ENCODE peak calls at places on chromosomes 6 and 20, in four cellular contexts. F is right atrium auricular region; A is effector memory CD4-positive, alpha-beta T cell; R is CD8-positive, alpha-beta memory T cell. U is an unnamed sample. For H3K4me1, the result is how much of the 10 kb centered on the place peaks cover.

GRCh38 chr20:48841861-48842529 is 14.2 kb upstream of the PREX1 start:
- DNase-seq in F (no peak), A (no peak), R (no peak), U (no peak)

GRCh38 chr6:75363304-75363703 is 78.7 kb upstream of the TMEM30A start:
- DNase-seq in F (no peak), A (no peak), R (no peak), U (no peak)

GRCh38 chr20:47667086-47667485 is 118.2 kb downstream of the SULF2 start:
- DNase-seq in F (no peak), A (no peak), R (no peak), U (peak)

GRCh38 chr6:95576218-95576617 is 1.1 kb upstream of the MANEA start:
- DNase-seq in F (no peak), A (no peak), R (no peak), U (no peak)

GRCh38 chr6:108735310-108735990 is 112.8 kb upstream of the ARMC2 start:
- DNase-seq in F (no peak), A (no peak), R (no peak), U (peak)

GRCh38 chr6:166005401-166005845 is 162.2 kb downstream of the TBXT start:
- DNase-seq in F (peak), A (no peak), R (no peak), U (no peak)

GRCh38 chr6:16346831-16347230 is 108.4 kb downstream of the GMPR start:
- DNase-seq in F (no peak), A (no peak), R (no peak), U (no peak)

GRCh38 chr20:50724851-50725721 is 6.3 kb upstream of the PARD6B start:
- DNase-seq in F (peak), A (no peak), R (no peak), U (peak)

GRCh38 chr6:49582529-49582928 is 32.1 kb downstream of the C6orf141 start:
- DNase-seq in F (no peak), A (no peak), R (no peak), U (no peak)

GRCh38 chr6:108581237-108581931 is 20.7 kb downstream of the FOXO3 start:
- DNase-seq in F (no peak), A (no peak), R (no peak), U (no peak)

GRCh38 chr6:3911614-3912336 is 62.6 kb downstream of the FAM50B start:
- DNase-seq in F (peak), A (no peak), R (no peak), U (peak)

GRCh38 chr20:29873946-29874345 is 1383.5 kb upstream of the DEFB115 start:
- DNase-seq in F (peak), A (no peak), R (no peak), U (no peak)

GRCh38 chr20:43720007-43720406 is 6.8 kb downstream of the GTSF1L start:
- DNase-seq in F (no peak), A (no peak), R (no peak), U (no peak)

GRCh38 chr6:105786449-105786848 is 299.7 kb upstream of the PRDM1 start:
- DNase-seq in F (no peak), A (no peak), R (no peak), U (no peak)

GRCh38 chr20:47118201-47118600 is 223.6 kb downstream of the EYA2 start:
- DNase-seq in F (no peak), A (no peak), R (no peak), U (no peak)

GRCh38 chr6:117550078-117550600 is 52.2 kb downstream of the GOPC start:
- DNase-seq in F (no peak), A (no peak), R (no peak), U (no peak)

GRCh38 chr20:22825546-22825945 is 209.6 kb upstream of the SSTR4 start:
- DNase-seq in F (no peak), A (no peak), R (no peak), U (no peak)

GRCh38 chr6:162056745-162057144 is 670.8 kb downstream of the PRKN start:
- DNase-seq in F (peak), A (no peak), R (no peak), U (no peak)

GRCh38 chr6:142943746-142944125 is 1.2 kb downstream of the HIVEP2 start:
- DNase-seq in F (no peak), A (no peak), R (peak), U (no peak)

GRCh38 chr20:17693534-17694001 is 6.2 kb upstream of the BANF2 start:
- DNase-seq in F (no peak), A (no peak), R (no peak), U (no peak)

GRCh38 chr6:107490568-107491058 is 696 bp downstream of the SOBP start:
- DNase-seq in F (no peak), A (no peak), R (no peak), U (no peak)

GRCh38 chr6:101391772-101392560 is 1.5 kb upstream of the GRIK2 start:
- DNase-seq in F (no peak), A (no peak), R (no peak), U (no peak)

GRCh38 chr20:17066955-17067354 is 159.9 kb upstream of the PCSK2 start:
- DNase-seq in F (no peak), A (no peak), R (no peak), U (no peak)

GRCh38 chr6:109304284-109305015 is 77.8 kb downstream of the CD164 start:
- DNase-seq in F (no peak), A (no peak), R (no peak), U (no peak)

GRCh38 chr6:41063884-41064285 is 8.3 kb downstream of the OARD1 start:
- DNase-seq in F (no peak), A (no peak), R (no peak), U (no peak)

GRCh38 chr20:47876348-47877056 is 91.2 kb upstream of the SULF2 start:
- DNase-seq in F (no peak), A (no peak), R (no peak), U (no peak)

GRCh38 chr6:125923371-125923877 is 33.1 kb upstream of the HINT3 start:
- DNase-seq in F (no peak), A (no peak), R (no peak), U (no peak)

GRCh38 chr6:106125925-106126435 is 39.8 kb downstream of the PRDM1 start:
- DNase-seq in F (no peak), A (no peak), R (no peak), U (no peak)

GRCh38 chr20:46546936-46547335 is 3.5 kb downstream of the OCSTAMP start:
- DNase-seq in F (no peak), A (no peak), R (no peak), U (no peak)

GRCh38 chr20:54199721-54200176 is 8.1 kb upstream of the PFDN4 start:
- DNase-seq in F (peak), A (peak), R (peak), U (no peak)

GRCh38 chr6:72461144-72461543 is 160.7 kb upstream of the KCNQ5 start:
- DNase-seq in F (no peak), A (no peak), R (no peak), U (no peak)

GRCh38 chr6:9405369-9405768 is 970.0 kb upstream of the SLC35B3 start:
- DNase-seq in F (no peak), A (no peak), R (no peak), U (no peak)

GRCh38 chr20:38231786-38232130 is 28.8 kb downstream of the KIAA1755 start:
- DNase-seq in F (no peak), A (no peak), R (no peak), U (no peak)

DNA sequence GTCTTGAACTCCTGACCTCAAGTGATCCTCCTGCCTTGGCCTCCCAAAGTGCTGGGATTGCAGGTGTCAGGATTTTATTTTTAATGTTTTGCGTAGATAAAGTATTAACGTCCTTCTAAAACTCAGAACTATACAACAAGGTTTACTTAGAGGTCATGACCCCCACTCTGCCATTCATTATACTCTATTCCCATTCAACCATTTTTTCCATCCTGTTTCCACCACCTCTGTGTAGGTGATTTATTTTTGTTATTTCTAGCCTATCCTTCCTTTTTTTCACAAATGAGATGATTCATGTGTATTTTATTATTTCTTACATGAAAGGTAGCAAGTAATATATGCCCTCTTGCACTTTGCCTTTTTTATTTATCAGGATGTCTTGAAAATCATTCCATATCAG is 138.1 kb downstream of the FARS2 start:
- DNase-seq in F (no peak), A (no peak), R (no peak), U (no peak)
- H3K4me3 ChIP-seq in F (no peak), A (no peak), R (no peak), U (no peak)

GRCh38 chr6:6798430-6798829 is 209.9 kb downstream of the LY86 start:
- DNase-seq in F (no peak), A (no peak), R (no peak), U (no peak)
- H3K4me1 ChIP-seq in F (under half), A (under half), R (under half), U (under half)

DNA sequence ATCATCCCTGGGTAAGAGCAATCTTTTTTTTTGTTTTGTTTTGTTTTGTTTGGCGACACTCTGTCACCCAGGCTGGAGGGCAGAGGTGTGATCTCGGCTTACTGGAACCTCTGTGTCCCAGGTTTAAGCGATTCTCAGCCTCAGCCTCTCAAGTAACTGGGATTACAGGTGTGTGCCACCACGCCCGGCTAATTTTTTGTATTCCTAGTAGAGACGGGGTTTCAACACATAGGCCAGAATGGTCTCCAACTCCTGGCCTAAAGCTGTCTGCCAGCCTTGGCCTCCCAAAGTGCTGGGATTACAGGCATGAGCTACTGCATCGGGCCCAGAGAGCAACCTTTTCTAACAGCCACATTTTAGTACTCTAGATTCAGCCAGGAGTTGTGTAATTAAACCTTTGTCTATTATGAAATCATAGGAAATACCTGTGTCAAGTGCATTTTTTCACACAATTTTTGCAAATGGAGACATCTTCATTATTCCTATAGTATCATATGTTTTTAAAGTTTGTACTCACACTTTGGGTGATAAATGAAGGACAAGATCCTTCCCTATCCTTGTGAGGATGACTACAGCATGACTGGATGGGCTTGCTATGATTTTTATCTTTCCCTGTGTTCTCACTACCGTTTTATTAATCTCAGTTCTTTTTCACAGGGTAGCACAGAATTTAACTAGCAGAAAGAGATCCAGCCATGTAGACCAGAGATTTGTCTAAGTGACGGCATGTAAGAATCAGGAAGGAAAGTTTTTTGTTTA is 82.6 kb downstream of the OR2B2 start:
- DNase-seq in F (no peak), A (no peak), R (no peak), U (no peak)
- H3K4me3 ChIP-seq in F (no peak), A (no peak), R (peak), U (no peak)

DNA sequence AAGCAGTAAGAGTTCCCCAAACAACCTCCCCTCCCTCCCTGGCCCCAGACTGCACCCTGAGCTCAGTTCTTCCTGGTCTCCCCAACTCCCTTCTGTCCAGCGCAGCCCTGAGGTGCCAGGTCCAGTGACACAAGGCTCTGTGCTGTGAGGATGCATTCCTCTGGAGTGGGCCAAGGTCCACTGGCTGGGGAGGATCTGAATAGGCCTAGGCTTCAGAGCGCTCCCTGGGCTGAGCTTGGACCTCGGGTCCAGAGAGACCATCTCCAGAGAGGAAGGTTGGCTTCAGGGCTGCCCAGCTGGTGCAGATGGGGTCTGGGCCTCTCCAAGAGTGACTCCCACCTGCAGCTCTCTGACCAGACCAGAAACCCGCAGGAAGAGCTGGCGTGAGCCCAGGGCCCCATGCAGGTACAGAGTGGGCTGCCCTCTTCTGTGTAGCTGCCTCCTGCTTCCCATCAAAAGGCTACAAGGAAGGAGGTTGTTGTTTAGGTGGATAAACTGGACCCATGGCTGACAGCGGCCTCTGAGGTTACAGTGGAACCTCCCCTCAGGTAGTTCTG is 52.3 kb upstream of the MLN start:
- DNase-seq in F (no peak), A (no peak), R (no peak), U (no peak)
- H3K4me1 ChIP-seq in F (under half), A (under half), R (under half), U (under half)

DNA sequence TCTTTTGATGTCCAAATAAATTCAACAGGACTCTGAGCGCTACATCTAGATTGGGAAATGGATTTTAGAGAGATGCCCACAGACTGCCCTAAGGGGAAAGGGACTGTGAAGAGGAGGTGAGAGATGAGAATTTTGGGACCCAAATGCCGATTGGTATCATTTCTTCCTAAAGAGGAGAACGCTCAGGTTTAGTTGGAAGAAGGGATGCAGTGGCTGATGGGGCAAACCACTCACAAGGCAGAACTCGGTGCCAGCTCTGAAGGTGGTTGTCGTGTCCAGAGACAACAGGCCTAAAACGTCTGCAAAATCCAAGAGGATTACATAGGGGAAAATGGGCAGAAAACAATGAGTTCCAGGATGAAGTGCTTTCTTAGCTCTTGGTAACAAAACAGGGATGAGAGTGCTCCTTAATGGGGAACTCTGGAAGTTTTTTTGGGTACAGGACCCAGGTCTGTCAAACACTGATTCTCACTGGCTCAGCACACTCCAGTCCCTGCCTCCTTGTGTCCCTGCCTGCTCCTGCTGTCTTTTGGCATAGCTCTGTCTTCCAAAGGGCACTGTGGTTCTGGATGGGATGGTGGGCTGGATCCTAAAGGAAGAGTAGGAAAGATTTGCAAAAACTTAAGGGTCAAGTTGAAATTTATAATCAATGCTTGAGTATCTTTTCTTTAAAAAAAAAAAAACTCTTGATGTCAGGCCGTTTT is 29.0 kb downstream of the NEDD9 start:
- DNase-seq in F (no peak), A (no peak), R (no peak), U (no peak)
- H3K4me3 ChIP-seq in F (no peak), A (no peak), R (no peak), U (no peak)

GRCh38 chr20:34527016-34527415 is 10.8 kb downstream of the DYNLRB1 start:
- DNase-seq in F (no peak), A (no peak), R (no peak), U (no peak)
- H3K4me1 ChIP-seq in F (half or more), A (under half), R (under half), U (under half)

GRCh38 chr6:30683980-30684338 is 2.5 kb downstream of the PPP1R18 start:
- DNase-seq in F (no peak), A (no peak), R (no peak), U (no peak)

GRCh38 chr6:30683137-30683979 is 3.1 kb downstream of the PPP1R18 start:
- DNase-seq in F (no peak), A (no peak), R (no peak), U (no peak)

GRCh38 chr6:30684386-30685156 is 1.9 kb downstream of the PPP1R18 start:
- DNase-seq in F (no peak), A (peak), R (peak), U (no peak)

GRCh38 chr6:30681696-30682180 is 4.7 kb downstream of the PPP1R18 start:
- DNase-seq in F (no peak), A (no peak), R (no peak), U (no peak)

DNA sequence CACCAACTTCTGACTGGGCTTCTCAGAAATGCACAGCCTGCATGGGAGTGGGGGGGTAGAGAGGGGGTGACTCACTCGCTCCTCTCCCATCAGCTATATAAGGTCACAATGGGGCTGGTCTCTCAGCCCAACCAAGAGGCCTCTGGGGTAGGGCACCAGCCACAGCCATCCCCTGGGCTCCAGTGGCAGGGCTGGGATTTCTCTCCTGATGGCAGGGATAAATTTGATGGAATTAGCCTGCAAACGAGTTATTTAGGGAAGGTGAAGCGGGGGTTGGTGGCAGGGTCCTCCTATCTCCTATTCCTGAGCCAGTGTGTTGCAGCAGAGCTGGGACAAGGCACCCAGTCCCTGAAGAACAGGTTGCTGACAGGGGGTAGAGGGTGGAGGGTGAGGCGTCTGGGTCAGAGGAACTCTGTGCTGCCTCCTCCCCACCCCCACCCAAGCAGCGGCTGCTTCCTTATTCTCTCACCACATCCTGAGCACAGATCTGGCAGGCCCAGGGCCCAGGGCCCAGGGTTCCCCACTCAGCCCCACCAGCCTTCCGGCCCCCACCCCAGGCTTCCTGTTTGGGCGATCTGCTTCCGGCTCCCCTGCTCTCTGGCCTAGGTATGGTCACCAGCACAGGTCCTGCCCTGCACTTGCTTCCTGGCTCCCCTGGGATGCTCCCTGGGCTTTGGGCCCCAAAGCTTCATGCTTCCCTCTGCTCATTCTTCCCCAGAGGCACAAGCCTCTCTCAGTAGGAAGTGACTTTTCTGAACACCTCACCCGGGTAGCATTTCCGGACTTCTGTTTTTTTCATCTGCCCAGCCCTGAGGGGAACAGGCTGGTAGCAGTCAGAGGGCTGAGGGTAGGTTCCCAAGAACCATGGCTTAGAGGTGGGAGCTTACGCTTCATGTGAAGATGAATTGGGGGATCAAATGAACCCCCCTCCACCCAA is 4.0 kb downstream of the PPP1R18 start:
- DNase-seq in F (peak), A (peak), R (peak), U (peak)
- H3K4me3 ChIP-seq in F (peak), A (peak), R (peak), U (peak)

GRCh38 chr6:13673368-13673767 is 38.3 kb downstream of the RANBP9 start:
- DNase-seq in F (no peak), A (no peak), R (no peak), U (no peak)

GRCh38 chr6:13674533-13675190 is 37.0 kb downstream of the RANBP9 start:
- DNase-seq in F (no peak), A (no peak), R (no peak), U (no peak)

GRCh38 chr6:13673825-13674444 is 37.7 kb downstream of the RANBP9 start:
- DNase-seq in F (no peak), A (no peak), R (no peak), U (no peak)

GRCh38 chr6:13671742-13672141 is 39.9 kb downstream of the RANBP9 start:
- DNase-seq in F (no peak), A (no peak), R (no peak), U (no peak)

DNA sequence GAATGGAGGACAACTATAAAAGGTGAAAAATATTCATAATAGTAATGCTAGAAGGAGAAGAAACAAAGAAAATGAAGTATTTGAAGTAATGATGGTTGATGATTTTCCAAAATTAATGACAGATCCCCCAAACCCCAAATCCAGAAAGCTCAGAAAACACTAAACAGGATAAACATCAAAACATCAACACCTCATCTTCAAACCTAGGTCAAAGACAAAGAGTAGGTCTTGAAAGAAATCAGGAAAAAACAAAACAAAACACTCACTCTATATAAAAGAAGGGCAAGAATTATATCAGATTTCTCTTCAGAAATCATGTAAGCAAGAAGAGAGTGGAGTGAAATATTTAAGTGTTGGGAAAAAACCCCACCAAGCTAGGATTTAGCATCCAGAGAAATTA is 38.7 kb downstream of the RANBP9 start:
- DNase-seq in F (no peak), A (no peak), R (no peak), U (no peak)
- H3K4me1 ChIP-seq in F (under half), A (under half), R (under half), U (under half)

GRCh38 chr6:37137201-37137880 is 32.6 kb upstream of the PIM1 start:
- DNase-seq in F (no peak), A (peak), R (peak), U (peak)
- H3K4me3 ChIP-seq in F (no peak), A (no peak), R (no peak), U (peak)

GRCh38 chr20:10634683-10635411 is 39.0 kb downstream of the JAG1 start:
- DNase-seq in F (no peak), A (no peak), R (no peak), U (peak)
- H3K4me1 ChIP-seq in F (half or more), A (under half), R (under half), U (under half)

U was measured in ascending aorta.